ENCODE peak calls at places on chromosomes 4 and X, in five cellular contexts. X is globus pallidus, F is T-helper 2 cell, B is ovary, N is GM19239. G is an unnamed sample.

GRCh38 chr4:111798840-111799239 is 346.4 kb upstream of the FAM241A start:
- DNase-seq in N (no peak), B (no peak), F (no peak), X (no peak), G (no peak)

GRCh38 chr4:85086721-85087120 is 120.2 kb upstream of the WDFY3 start:
- DNase-seq in N (no peak), F (no peak), B (no peak), X (no peak), G (no peak)

GRCh38 chrX:110409925-110410324 is 51.3 kb downstream of the RTL9 start:
- DNase-seq in N (no peak), X (no peak), B (no peak), F (no peak), G (peak)

GRCh38 chrX:46588263-46588662 is 14.7 kb downstream of the CHST7 start:
- DNase-seq in F (peak), B (no peak), N (no peak), X (no peak), G (peak)

GRCh38 chrX:10050481-10050880 is 83.3 kb downstream of the CLDN34 start:
- DNase-seq in B (no peak), X (no peak), F (no peak), N (no peak), G (no peak)

GRCh38 chr4:156598138-156598681 is 373.4 kb downstream of the PDGFC start:
- DNase-seq in N (no peak), F (no peak), X (no peak), B (no peak), G (no peak)

GRCh38 chr4:107740950-107741701 is 21.1 kb upstream of the PAPSS1 start:
- DNase-seq in F (no peak), B (peak), X (no peak), N (no peak), G (no peak)

GRCh38 chr4:99033956-99034355 is 38.4 kb downstream of the METAP1 start:
- DNase-seq in F (no peak), B (no peak), X (no peak), N (no peak), G (no peak)

GRCh38 chr4:16315451-16315850 is 89.2 kb upstream of the TAPT1 start:
- DNase-seq in B (no peak), X (no peak), N (no peak), F (no peak), G (no peak)

GRCh38 chrX:149916745-149917392 is 12.5 kb upstream of the HSFX4 start:
- DNase-seq in N (no peak), B (no peak), F (no peak), X (no peak), G (no peak)

G was measured in activated CD4-positive, alpha-beta T cell treated with anti-CD3 and anti-CD28 coated beads, Interleukin-2, amount 50 U/mL, for 4 hours.